ENCODE peak calls at places on chromosomes 2 and 18, in four cellular contexts. Y, D, C and K are unnamed samples.

GRCh38 chr2:235923859-235924674 is 244.1 kb downstream of the GBX2 start:
- DNase-seq in Y (no peak), D (no peak), C (no peak), K (no peak)

GRCh38 chr2:195094330-195094729 is 562.7 kb upstream of the SLC39A10 start:
- DNase-seq in Y (no peak), D (no peak), C (peak), K (no peak)

GRCh38 chr2:139990646-139991335 is 1210.6 kb upstream of the NXPH2 start:
- DNase-seq in Y (no peak), D (no peak), C (no peak), K (peak)

GRCh38 chr18:11392292-11392691 is 217.1 kb upstream of the SLC35G4 start:
- DNase-seq in Y (no peak), D (no peak), C (no peak), K (no peak)

GRCh38 chr2:130827502-130828251 is 9.0 kb upstream of the ARHGEF4 start:
- DNase-seq in Y (peak), D (no peak), C (peak), K (no peak)

GRCh38 chr18:70022636-70023035 is 75.0 kb upstream of the CD226 start:
- DNase-seq in Y (no peak), D (no peak), C (no peak), K (no peak)

GRCh38 chr2:40300391-40300790 is 151.5 kb downstream of the SLC8A1 start:
- DNase-seq in Y (no peak), D (no peak), C (no peak), K (no peak)

GRCh38 chr2:65880451-65880850 is 448.1 kb upstream of the SPRED2 start:
- DNase-seq in Y (no peak), D (no peak), C (no peak), K (no peak)

GRCh38 chr2:46101557-46102220 is 195.5 kb upstream of the EPAS1 start:
- DNase-seq in Y (no peak), D (no peak), C (peak), K (no peak)

GRCh38 chr18:23745366-23745765 is 56.1 kb downstream of the LAMA3 start:
- DNase-seq in Y (no peak), D (no peak), C (no peak), K (no peak)

GRCh38 chr2:156396126-156396525 is 40.1 kb upstream of the GPD2 start:
- DNase-seq in Y (no peak), D (no peak), C (peak), K (no peak)

GRCh38 chr2:133886735-133887675 is 318.7 kb upstream of the NCKAP5 start:
- DNase-seq in Y (peak), D (peak), C (peak), K (no peak)
- TF ChIP-seq CTCF in Y (peak), D (peak), C (peak), K (peak)

DNA sequence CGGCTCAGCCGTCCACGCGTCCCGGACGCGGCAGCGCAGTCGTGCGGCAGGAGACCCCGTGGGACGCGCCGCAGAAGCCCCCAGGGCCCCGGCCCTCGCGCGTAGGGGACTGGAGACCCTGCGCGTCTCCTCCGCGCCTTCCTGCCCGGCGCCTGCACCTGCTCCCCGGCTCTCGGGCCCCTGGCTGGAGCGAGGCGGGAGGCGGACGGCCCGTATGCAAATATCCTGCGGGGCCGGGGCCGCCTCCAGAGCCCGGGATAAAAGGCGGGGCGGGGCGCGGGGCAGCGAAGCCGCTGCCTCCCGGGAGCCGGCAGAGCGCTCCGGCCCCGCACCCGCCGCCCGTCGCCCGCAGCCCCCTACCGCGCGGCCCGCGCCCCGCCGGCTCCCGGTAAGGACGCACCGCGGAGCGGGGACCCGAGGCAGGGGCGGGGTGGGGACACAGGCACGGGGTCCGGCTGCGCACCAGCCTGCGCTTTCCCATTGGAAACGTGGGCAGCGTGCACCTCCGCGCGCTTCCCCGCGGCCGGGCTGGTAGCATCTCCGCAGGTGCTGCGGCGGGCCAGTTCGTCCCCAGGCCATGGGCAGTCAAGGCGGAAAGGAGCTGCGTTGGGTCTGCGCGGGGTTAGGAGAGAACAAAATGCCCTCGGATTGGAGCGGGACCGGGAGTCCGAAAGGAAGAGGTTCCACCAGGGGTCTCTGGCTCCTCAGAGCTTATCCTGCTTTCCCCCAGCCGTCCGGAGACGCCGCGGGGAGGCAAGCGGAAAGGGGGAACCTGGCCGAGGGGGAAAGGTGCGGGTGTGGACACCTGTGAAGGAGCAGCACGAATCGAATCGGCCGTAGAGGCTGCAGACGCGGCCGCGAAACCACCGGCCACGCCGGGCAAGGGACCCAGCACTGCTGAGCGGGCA is at the start of gene ATP6V1C2:
- DNase-seq in Y (no peak), D (peak), C (peak), K (no peak)
- TF ChIP-seq CTCF in Y (no peak), D (no peak), C (no peak), K (peak)

GRCh38 chr2:47520825-47521665 is 118.1 kb downstream of the MSH2 start:
- DNase-seq in Y (peak), D (no peak), C (no peak), K (no peak)
- TF ChIP-seq CTCF in Y (peak), D (no peak), C (no peak), K (no peak)

GRCh38 chr2:239315308-239315707 is 85.5 kb downstream of the HDAC4 start:
- DNase-seq in Y (no peak), D (no peak), C (no peak), K (peak)

GRCh38 chr2:239318790-239319189 is 82.0 kb downstream of the HDAC4 start:
- DNase-seq in Y (peak), D (no peak), C (no peak), K (no peak)

GRCh38 chr2:239318091-239318725 is 82.6 kb downstream of the HDAC4 start:
- DNase-seq in Y (peak), D (no peak), C (no peak), K (no peak)

GRCh38 chr2:239319261-239319661 is 81.6 kb downstream of the HDAC4 start:
- DNase-seq in Y (peak), D (peak), C (no peak), K (no peak)

GRCh38 chr2:239316562-239317465 is 84.0 kb downstream of the HDAC4 start:
- DNase-seq in Y (peak), D (no peak), C (no peak), K (peak)
- TF ChIP-seq CTCF in Y (no peak), D (no peak), C (no peak), K (no peak)

DNA sequence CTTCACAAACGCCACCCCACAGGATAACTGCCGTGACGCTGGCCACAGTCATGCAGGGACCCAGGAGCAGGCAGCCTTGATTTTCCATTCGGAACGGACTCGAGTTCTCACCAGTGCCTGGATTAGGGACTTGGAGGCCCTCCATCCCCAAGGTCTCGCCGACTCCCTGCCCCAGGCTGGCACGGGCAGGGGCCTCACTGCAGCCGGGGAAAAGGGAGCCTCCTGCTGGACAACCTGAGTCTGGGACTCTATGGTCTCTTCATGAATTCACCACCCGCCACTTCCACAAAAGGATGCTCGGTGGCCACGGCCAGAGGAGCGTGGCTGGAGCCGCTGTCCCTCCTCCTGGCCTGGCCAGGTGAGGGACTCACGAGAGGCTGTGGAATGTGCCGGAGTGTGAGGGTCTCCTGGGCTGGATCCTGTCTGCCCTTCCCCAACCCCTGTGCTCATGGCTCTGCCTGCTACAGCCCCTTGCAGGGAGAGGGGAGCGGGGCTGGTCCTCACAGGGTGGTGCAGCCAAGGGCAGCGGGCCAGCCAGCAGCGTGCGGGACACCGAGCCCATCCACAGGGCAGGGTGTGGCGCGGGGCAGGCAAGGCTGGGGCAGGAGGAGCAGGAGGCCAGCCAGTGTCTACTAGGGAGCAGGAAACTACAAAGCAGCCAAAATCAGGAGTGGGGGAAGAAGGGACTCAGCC is 42.3 kb downstream of the AQP12A start:
- DNase-seq in Y (no peak), D (no peak), C (peak), K (no peak)
- TF ChIP-seq CTCF in Y (no peak), D (no peak), C (peak), K (peak)

DNA sequence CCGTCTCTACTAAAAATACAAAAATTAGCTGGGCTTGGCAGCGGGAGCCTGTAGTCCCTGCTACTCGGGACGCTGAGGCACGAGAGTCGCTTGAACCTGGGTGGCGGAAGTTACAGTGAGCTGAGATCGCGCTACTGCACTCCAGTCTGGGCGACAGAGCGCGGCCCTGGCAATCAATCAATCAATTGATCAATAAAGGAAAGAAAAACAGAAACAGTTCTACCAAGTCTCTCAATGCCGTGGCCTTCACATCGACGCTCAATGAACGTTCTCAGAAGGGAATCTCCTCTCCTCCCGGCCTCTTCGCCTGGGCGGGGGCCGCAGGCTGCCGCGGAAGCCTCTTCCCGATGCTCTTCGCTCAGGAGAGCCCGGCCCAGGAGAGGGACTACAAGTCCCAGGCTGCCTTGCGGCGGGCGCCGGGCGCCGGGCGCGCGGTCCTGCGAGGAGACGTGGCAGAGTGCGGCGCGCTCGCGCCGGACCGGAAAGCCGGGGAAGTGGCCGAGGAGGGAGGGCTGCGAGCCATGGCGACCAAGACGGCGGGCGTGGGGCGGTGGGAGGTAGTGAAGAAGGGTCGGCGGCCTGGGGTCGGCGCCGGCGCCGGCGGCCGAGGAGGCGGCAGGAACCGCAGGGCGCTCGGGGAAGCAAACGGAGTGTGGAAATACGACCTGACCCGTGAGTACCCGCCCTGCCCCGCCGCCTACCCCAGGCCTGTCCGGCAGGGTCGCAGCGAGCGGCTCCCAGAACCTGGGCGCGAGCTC is at the start of gene TMEM214:
- DNase-seq in Y (peak), D (peak), C (peak), K (peak)
- TF ChIP-seq CTCF in Y (no peak), D (no peak), C (no peak), K (peak)

GRCh38 chr2:99066075-99066557 is 75.4 kb upstream of the C2orf15 start:
- DNase-seq in Y (peak), D (peak), C (peak), K (no peak)
- TF ChIP-seq CTCF in Y (peak), D (no peak), C (peak), K (peak)